ENCODE peak calls at places on chromosomes 16 and 17, in four cellular contexts. T is CD4-positive, alpha-beta T cell; B is mammary epithelial cell; E is stimulated activated CD4-positive, alpha-beta T cell treated with anti-CD3 and anti-CD28 coated beads, Interleukin-12 subunit alpha, Interleukin-12 subunit beta, amount 100 ng/mL, for 48 hours. O is an unnamed sample.

GRCh38 chr16:4529085-4530060 is 9.2 kb downstream of the CDIP1 start:
- DNase-seq in E (no peak), B (peak), T (no peak), O (peak)

GRCh38 chr16:88922114-88922825 is 54.7 kb downstream of the CBFA2T3 start:
- DNase-seq in E (no peak), B (peak), T (no peak), O (peak)

GRCh38 chr17:37261286-37261685 is 114.5 kb upstream of the C17orf78 start:
- DNase-seq in T (no peak), B (peak), E (no peak), O (peak)

GRCh38 chr17:7825206-7825980 is 8.6 kb upstream of the KDM6B start:
- DNase-seq in B (no peak), T (no peak), E (no peak), O (no peak)

GRCh38 chr16:82070656-82071369 is 35.8 kb downstream of the HSD17B2 start:
- DNase-seq in B (peak), E (no peak), T (no peak), O (peak)

GRCh38 chr16:69349508-69349907 is 2.1 kb downstream of the TMED6 start:
- DNase-seq in T (no peak), E (no peak), B (no peak), O (no peak)

GRCh38 chr16:79061199-79061598 is 539.3 kb downstream of the MAF start:
- DNase-seq in T (no peak), E (no peak), B (no peak), O (no peak)

GRCh38 chr16:964696-965395 is 5.9 kb downstream of the LMF1 start:
- DNase-seq in T (peak), B (no peak), E (peak), O (no peak)

GRCh38 chr17:64081802-64082799 is 47.8 kb downstream of the ERN1 start:
- DNase-seq in E (no peak), T (peak), B (peak), O (peak)

GRCh38 chr16:3095869-3096268 is 3.2 kb downstream of the ZSCAN10 start:
- DNase-seq in E (peak), T (peak), B (no peak), O (peak)

GRCh38 chr17:48044851-48045250 is 3.3 kb upstream of the NFE2L1 start:
- DNase-seq in E (no peak), B (no peak), T (no peak), O (no peak)

GRCh38 chr17:44999433-44999832 is 31.3 kb upstream of the C1QL1 start:
- DNase-seq in E (no peak), B (no peak), T (no peak), O (no peak)

GRCh38 chr17:47776330-47777197 is 43.5 kb downstream of the TBX21 start:
- DNase-seq in B (peak), T (peak), E (peak), O (peak)

GRCh38 chr16:20042848-20043247 is 30.8 kb downstream of the GPR139 start:
- DNase-seq in B (no peak), T (no peak), E (no peak), O (no peak)

GRCh38 chr17:3221850-3222249 is 14.4 kb downstream of the OR1A1 start:
- DNase-seq in E (no peak), B (no peak), T (no peak), O (no peak)

GRCh38 chr16:57423152-57423551 is 18.6 kb downstream of the CCL17 start:
- DNase-seq in B (no peak), E (no peak), T (no peak), O (no peak)

GRCh38 chr17:58565389-58566311 is 51.2 kb upstream of the MTMR4 start:
- DNase-seq in B (peak), T (no peak), E (no peak), O (no peak)

GRCh38 chr17:50028207-50029120 is 27.4 kb upstream of the ITGA3 start:
- DNase-seq in T (no peak), E (no peak), B (peak), O (peak)

GRCh38 chr16:50279142-50279865 is 13.0 kb downstream of the ADCY7 start:
- DNase-seq in T (no peak), E (no peak), B (no peak), O (no peak)

GRCh38 chr17:39604911-39605491 is 2.7 kb downstream of the NEUROD2 start:
- DNase-seq in B (no peak), T (no peak), E (no peak), O (no peak)

GRCh38 chr17:35245196-35245486 is 2.3 kb downstream of the SLFN5 start:
- DNase-seq in B (peak), T (no peak), E (no peak), O (peak)

GRCh38 chr17:28033972-28034714 is 8.3 kb upstream of the NLK start:
- DNase-seq in T (no peak), B (peak), E (no peak), O (peak)

GRCh38 chr16:74724820-74725549 is 24.3 kb upstream of the MLKL start:
- DNase-seq in B (peak), E (no peak), T (no peak), O (peak)

GRCh38 chr17:74642995-74643394 is 19.5 kb upstream of the CD300E start:
- DNase-seq in B (no peak), E (no peak), T (no peak), O (no peak)

GRCh38 chr17:19703106-19703775 is 13.1 kb downstream of the SLC47A2 start:
- DNase-seq in E (no peak), T (no peak), B (no peak), O (no peak)

GRCh38 chr17:16121915-16122314 is 93.4 kb downstream of the NCOR1 start:
- DNase-seq in E (no peak), B (peak), T (no peak), O (no peak)

GRCh38 chr17:627051-627450 is 87.6 kb downstream of the VPS53 start:
- DNase-seq in T (no peak), E (no peak), B (no peak), O (no peak)

GRCh38 chr17:77735341-77736206 is 222.9 kb upstream of the TNRC6C start:
- DNase-seq in T (no peak), B (no peak), E (no peak), O (no peak)

GRCh38 chr17:20063665-20064648 is 54.8 kb downstream of the SPECC1 start:
- DNase-seq in T (no peak), B (peak), E (peak), O (peak)

GRCh38 chr16:84362410-84362809 is 5.9 kb upstream of the ATP2C2 start:
- DNase-seq in E (no peak), B (no peak), T (no peak), O (no peak)

GRCh38 chr17:13351046-13351445 is 250.7 kb downstream of the HS3ST3A1 start:
- DNase-seq in E (no peak), T (no peak), B (peak), O (peak)

O was measured in fibroblast of mammary gland.